ENCODE peak calls at places on chromosomes 5 and 9, in eight cellular contexts. K is tibial artery, N is ovary, G is BJ, T is SK-N-SH, P is Peyer's patch, I is sigmoid colon, L is GM12865. Y is an unnamed sample.

GRCh38 chr5:112822456-112822855 is 38.6 kb upstream of the SRP19 start:
- DNase-seq in T (no peak), N (no peak), I (no peak), K (no peak), P (no peak), L (no peak), G (no peak), Y (peak; percentile 5)

GRCh38 chr9:523444-523843 is 308.8 kb downstream of the DOCK8 start:
- DNase-seq in P (no peak), I (no peak), L (no peak), T (no peak), N (no peak), K (no peak), G (no peak), Y (no peak)

GRCh38 chr5:154520861-154521453 is 42.9 kb upstream of the HAND1 start:
- DNase-seq in G (no peak), K (no peak), N (no peak), P (no peak), I (no peak), T (peak; percentile 48), L (no peak), Y (no peak)

GRCh38 chr9:114450833-114451706 is 54.2 kb downstream of the WHRN start:
- DNase-seq in G (no peak), I (no peak), L (peak; percentile 15), P (peak; percentile 53), T (no peak), K (no peak), N (no peak), Y (no peak)

GRCh38 chr5:141172381-141173204 is at the start of gene PCDHB7:
- DNase-seq in T (peak; percentile 49), K (no peak), P (no peak), N (peak; percentile 43), L (no peak), G (no peak), I (no peak), Y (peak; percentile 25)

GRCh38 chr5:2187687-2188086 is 305.0 kb upstream of the IRX4 start:
- DNase-seq in T (no peak), N (no peak), I (no peak), G (no peak), P (no peak), K (peak; percentile 51), L (no peak), Y (no peak)

GRCh38 chr5:176743136-176743827 is 67.1 kb upstream of the UNC5A start:
- DNase-seq in K (no peak), G (no peak), I (no peak), P (no peak), T (peak; percentile 44), N (no peak), L (no peak), Y (no peak)

GRCh38 chr9:98851730-98852462 is 44.4 kb downstream of the GALNT12 start:
- DNase-seq in P (no peak), K (no peak), G (no peak), N (no peak), I (no peak), T (no peak), L (no peak), Y (no peak)

GRCh38 chr5:980001-980588 is 28.5 kb upstream of the NKD2 start:
- DNase-seq in P (no peak), G (no peak), I (peak; percentile 65), K (peak; percentile 35), L (no peak), N (no peak), T (peak; percentile 40), Y (no peak)

GRCh38 chr9:7844283-7844682 is 44.7 kb upstream of the DMAC1 start:
- DNase-seq in I (no peak), K (no peak), T (peak; percentile 9), P (no peak), L (peak; percentile 23), N (no peak), G (no peak), Y (peak; percentile 41)

GRCh38 chr9:122197334-122197872 is 31.4 kb downstream of the LHX6 start:
- DNase-seq in N (no peak), P (no peak), I (no peak), K (no peak), L (no peak), G (no peak), T (no peak), Y (no peak)

GRCh38 chr9:10146517-10147331 is 466.1 kb downstream of the PTPRD start:
- DNase-seq in K (no peak), L (no peak), N (no peak), I (no peak), T (no peak), P (no peak), G (no peak), Y (no peak)

GRCh38 chr9:95515272-95516113 is 1.3 kb downstream of the PTCH1 start:
- DNase-seq in G (no peak), N (no peak), K (no peak), I (no peak), L (no peak), P (no peak), T (peak; percentile 82), Y (no peak)

GRCh38 chr9:97866848-97867247 is 13.8 kb downstream of the FOXE1 start:
- DNase-seq in L (peak; percentile 45), G (no peak), I (no peak), K (no peak), T (no peak), P (no peak), N (no peak), Y (no peak)

GRCh38 chr9:127589955-127590370 is 22.1 kb upstream of the STXBP1 start:
- DNase-seq in T (peak; percentile 82), P (peak; percentile 38), G (no peak), N (peak; percentile 76), L (peak; percentile 47), K (peak; percentile 78), I (peak; percentile 92), Y (peak; percentile 89)

GRCh38 chr5:153515269-153515668 is 24.8 kb downstream of the GRIA1 start:
- DNase-seq in P (no peak), G (no peak), I (no peak), L (no peak), K (no peak), N (no peak), T (no peak), Y (peak; percentile 27)

GRCh38 chr5:16597946-16598694 is 18.7 kb downstream of the RETREG1 start:
- DNase-seq in T (no peak), P (no peak), L (no peak), N (no peak), K (no peak), G (no peak), I (no peak), Y (no peak)

GRCh38 chr5:93603711-93604118 is 20.7 kb downstream of the NR2F1 start:
- DNase-seq in G (no peak), I (no peak), T (no peak), N (no peak), P (no peak), L (no peak), K (no peak), Y (no peak)

GRCh38 chr5:159768243-159768642 is 148.0 kb upstream of the ADRA1B start:
- DNase-seq in T (no peak), I (no peak), G (no peak), L (no peak), N (no peak), P (no peak), K (no peak), Y (peak; percentile 29)

GRCh38 chr5:158277276-158277675 is 418.3 kb upstream of the CLINT1 start:
- DNase-seq in I (no peak), P (no peak), L (no peak), K (no peak), T (no peak), N (no peak), G (no peak), Y (peak; percentile 2)

GRCh38 chr9:21210311-21210710 is 3.4 kb upstream of the IFNA10 start:
- DNase-seq in N (no peak), L (no peak), G (no peak), P (no peak), I (no peak), T (no peak), K (no peak), Y (no peak)

GRCh38 chr9:92641092-92641809 is 28.7 kb downstream of the IPPK start:
- DNase-seq in P (peak; percentile 6), T (no peak), I (peak; percentile 47), K (peak; percentile 54), L (no peak), N (no peak), G (no peak), Y (no peak)

DNA sequence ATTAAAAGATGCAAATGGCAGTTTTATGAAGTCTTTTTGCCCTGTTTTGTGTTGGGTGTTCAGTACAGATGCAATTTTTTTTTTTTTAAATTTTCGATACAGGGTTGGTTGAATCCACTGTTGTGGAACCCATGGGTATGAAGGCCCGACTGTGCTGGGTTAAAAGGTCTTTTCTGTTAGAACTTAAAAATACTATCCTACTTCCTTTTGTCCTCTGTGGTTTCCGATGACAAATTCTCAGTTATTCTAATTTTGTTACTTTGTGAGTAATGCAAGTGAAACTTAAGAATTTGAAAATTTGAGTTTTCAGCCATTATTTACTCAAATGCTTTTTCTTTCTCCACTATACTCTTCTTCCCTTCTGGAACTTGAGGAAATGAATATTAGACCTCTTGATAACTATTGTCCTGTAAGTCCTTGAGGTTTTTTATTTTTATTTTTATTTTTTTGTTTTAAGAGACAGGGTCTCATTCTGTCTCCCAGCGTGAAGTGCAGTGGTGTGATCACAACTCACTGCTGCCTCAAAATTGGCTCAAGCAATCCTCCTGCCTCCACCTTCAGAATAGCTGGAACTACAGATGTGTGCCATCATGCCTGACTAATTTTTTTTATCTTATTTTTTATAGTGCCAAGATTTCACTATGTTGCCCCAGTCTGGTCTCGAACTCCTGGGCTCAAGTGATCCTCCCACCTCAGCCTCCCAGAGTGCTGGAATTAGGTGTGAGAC is 67.5 kb downstream of the ZCCHC7 start:
- DNase-seq in G (no peak), I (no peak), N (no peak), K (no peak), L (peak; percentile 83), T (no peak), P (no peak), Y (no peak)
- H3K4me3 ChIP-seq in G (no peak overlapping the region), I (no peak overlapping the region), N (no peak overlapping the region), K (no peak overlapping the region), L (peak overlapping the region; percentile 71), T (no peak overlapping the region), P (no peak overlapping the region), Y (no peak overlapping the region)

GRCh38 chr5:67842806-67843205 is 372.8 kb upstream of the PIK3R1 start:
- DNase-seq in L (no peak), T (peak; percentile 9), I (no peak), P (no peak), K (no peak), G (no peak), N (no peak), Y (peak; percentile 11)
- TF ChIP-seq CTCF in L (peak; percentile 4), T (no peak), I (no peak), P (no peak), K (no peak), G (peak; percentile 46), N (no peak), Y (peak; percentile 12)

DNA sequence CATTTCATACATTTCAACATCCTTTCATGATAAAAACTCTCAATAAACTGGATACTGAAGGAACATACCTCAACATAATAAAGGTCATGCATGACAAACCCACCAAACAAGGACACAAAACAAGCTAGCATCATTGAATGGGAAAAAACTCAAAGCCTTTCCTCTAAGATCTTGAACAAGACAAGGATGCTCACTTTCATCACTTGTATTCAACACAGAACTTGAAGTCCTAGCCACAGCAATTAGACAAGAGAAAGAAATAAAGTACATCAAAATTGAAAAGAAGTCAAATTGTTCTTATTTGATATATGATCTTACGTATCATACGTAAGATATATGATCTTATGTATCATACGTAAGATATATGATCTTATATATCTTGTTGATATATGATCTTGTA is 5.3 kb downstream of the MRPL50 start:
- DNase-seq in G (no peak), N (no peak), I (no peak), L (no peak), T (no peak), P (no peak), K (no peak), Y (no peak)
- H3K4me3 ChIP-seq in G (no peak overlapping the region), N (no peak overlapping the region), I (no peak overlapping the region), L (no peak overlapping the region), T (no peak overlapping the region), P (no peak overlapping the region), K (no peak overlapping the region), Y (no peak overlapping the region)

GRCh38 chr5:8864053-8864452 is 681.8 kb downstream of the SEMA5A start:
- DNase-seq in I (no peak), P (no peak), G (no peak), T (no peak), K (no peak), L (peak; percentile 63), N (no peak), Y (peak; percentile 9)
- TF ChIP-seq CTCF in I (no peak), P (no peak), G (peak; percentile 60), T (peak; percentile 47), K (no peak), L (peak; percentile 62), N (no peak), Y (peak; percentile 34)

Y was measured in fibroblast of the aortic adventitia.